ENCODE peak calls at places on chromosomes 6 and 20, in eight cellular contexts. E, C, Z, D, U, X, B and N are unnamed samples.

GRCh38 chr6:149169761-149170359 is 147.7 kb upstream of the TAB2 start:
- DNase-seq in E (no peak), C (peak; percentile 43), Z (peak; percentile 79), D (no peak), U (no peak), X (no peak), B (no peak), N (no peak)

GRCh38 chr20:14826926-14827325 is 489.5 kb upstream of the FLRT3 start:
- DNase-seq in E (no peak), C (no peak), Z (no peak), D (no peak), U (no peak), X (no peak), B (no peak), N (no peak)

GRCh38 chr6:92684386-92684785 is 735.0 kb downstream of the EPHA7 start:
- DNase-seq in E (no peak), C (peak; percentile 8), Z (peak; percentile 66), D (no peak), U (no peak), X (peak; percentile 36), B (no peak), N (no peak)

GRCh38 chr6:154468760-154469159 is 41.7 kb downstream of the CNKSR3 start:
- DNase-seq in E (no peak), C (no peak), Z (no peak), D (no peak), U (no peak), X (no peak), B (no peak), N (no peak)

GRCh38 chr6:28206527-28207243 is 18.4 kb upstream of the ZSCAN9 start:
- DNase-seq in E (no peak), C (peak; percentile 9), Z (no peak), D (peak; percentile 61), U (peak; percentile 15), X (peak; percentile 5), B (no peak), N (no peak)

GRCh38 chr6:1022719-1023118 is 289.2 kb upstream of the FOXQ1 start:
- DNase-seq in E (no peak), C (no peak), Z (no peak), D (no peak), U (no peak), X (no peak), B (no peak), N (no peak)

GRCh38 chr6:33980176-33980805 is 165.6 kb downstream of the GRM4 start:
- DNase-seq in E (no peak), C (no peak), Z (no peak), D (peak; percentile 32), U (no peak), X (no peak), B (no peak), N (no peak)

GRCh38 chr6:9370480-9370879 is 935.1 kb upstream of the SLC35B3 start:
- DNase-seq in E (no peak), C (no peak), Z (no peak), D (no peak), U (no peak), X (no peak), B (no peak), N (no peak)

GRCh38 chr20:45355209-45355608 is 7.0 kb upstream of the SDC4 start:
- DNase-seq in E (no peak), C (peak; percentile 80), Z (peak; percentile 51), D (no peak), U (no peak), X (peak; percentile 88), B (no peak), N (no peak)

GRCh38 chr6:125193208-125193607 is 39.6 kb downstream of the TPD52L1 start:
- DNase-seq in E (no peak), C (no peak), Z (peak; percentile 69), D (no peak), U (no peak), X (no peak), B (no peak), N (no peak)

GRCh38 chr6:3221579-3221978 is 5.9 kb downstream of the TUBB2B start:
- DNase-seq in E (no peak), C (no peak), Z (no peak), D (peak; percentile 27), U (no peak), X (no peak), B (no peak), N (no peak)

GRCh38 chr20:56624786-56625681 is 4.1 kb upstream of the TFAP2C start:
- DNase-seq in E (no peak), C (no peak), Z (no peak), D (peak; percentile 80), U (no peak), X (no peak), B (no peak), N (no peak)

GRCh38 chr6:13710552-13711383 is 867 bp downstream of the RANBP9 start:
- DNase-seq in E (no peak), C (peak; percentile 26), Z (peak; percentile 50), D (peak; percentile 84), U (peak; percentile 49), X (no peak), B (peak; percentile 69), N (no peak)

GRCh38 chr6:134420638-134421181 is 102.8 kb upstream of the SGK1 start:
- DNase-seq in E (no peak), C (peak; percentile 93), Z (peak; percentile 79), D (no peak), U (no peak), X (peak; percentile 90), B (no peak), N (no peak)

DNA sequence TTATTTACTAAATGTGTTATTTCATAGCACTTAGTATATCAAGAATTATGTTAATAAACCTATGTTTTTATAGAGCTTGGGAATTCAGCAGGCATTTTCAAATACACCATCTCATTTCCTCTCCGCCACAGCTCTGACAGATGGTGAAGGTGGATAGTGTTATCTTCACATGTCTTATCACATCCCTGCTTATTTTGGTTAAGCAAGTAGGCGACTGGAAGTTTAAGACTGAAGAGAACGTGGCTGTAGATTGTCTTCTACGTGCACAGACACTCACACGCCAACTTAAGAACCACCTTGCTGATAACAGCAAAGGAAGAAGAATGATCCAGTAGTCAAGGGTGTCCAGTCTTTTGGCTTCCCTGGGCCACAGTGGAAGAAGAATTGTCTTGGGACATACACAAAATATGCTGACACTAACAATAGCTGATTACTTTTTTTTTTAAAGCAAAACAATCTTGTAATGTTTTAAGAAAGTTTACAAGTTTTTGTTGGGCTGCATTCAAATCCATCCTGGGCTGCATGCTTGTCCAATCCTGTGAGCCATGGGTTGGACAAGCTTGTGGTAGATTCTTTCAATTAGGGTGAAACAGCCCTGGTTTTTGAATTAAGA is 43.3 kb upstream of the SCGN start:
- DNase-seq in E (no peak), C (no peak), Z (no peak), D (no peak), U (no peak), X (no peak), B (no peak), N (no peak)
- H3K9ac ChIP-seq in E (no peak overlapping the region), C (no peak overlapping the region), Z (no peak overlapping the region), D (no peak overlapping the region), U (no peak overlapping the region), X (no peak overlapping the region), B (no peak overlapping the region), N (no peak overlapping the region)

DNA sequence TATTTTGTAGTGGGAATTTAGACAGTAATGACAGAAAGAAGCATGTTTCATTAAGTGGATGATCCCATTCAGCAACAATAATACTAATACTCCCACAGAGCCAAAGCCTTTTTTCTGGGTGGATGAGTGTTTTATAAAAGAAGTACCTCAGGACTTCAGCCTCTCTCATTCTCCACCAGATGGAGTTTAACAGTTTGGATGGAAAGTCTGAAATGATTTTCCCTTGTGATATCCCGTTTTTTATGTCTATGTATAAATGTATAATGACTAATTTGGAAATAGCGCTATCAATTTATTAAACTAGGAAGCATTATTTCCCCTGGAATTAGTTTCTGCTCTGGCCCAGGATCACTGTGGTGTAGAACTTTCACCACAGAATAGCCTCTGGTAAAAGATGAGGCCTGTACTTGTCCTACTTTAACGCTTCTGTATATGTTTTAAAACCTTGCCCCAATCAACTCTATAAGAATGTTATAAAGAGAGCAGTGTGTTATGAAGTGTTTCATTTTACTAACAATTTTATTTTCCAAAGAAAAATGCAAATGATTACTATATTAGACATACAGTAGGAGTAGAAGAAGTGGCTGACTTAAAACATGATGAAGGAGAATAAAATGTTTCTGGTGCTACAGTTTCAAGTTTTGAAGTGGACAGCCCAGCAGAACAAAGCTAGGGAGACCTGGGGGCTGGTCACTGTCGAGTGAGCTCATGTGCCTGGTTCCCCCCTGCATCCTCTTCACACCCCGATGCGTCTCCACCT is 135.6 kb downstream of the HIVEP1 start:
- DNase-seq in E (no peak), C (peak; percentile 40), Z (peak; percentile 30), D (no peak), U (no peak), X (peak; percentile 37), B (no peak), N (no peak)
- H3K9ac ChIP-seq in E (no peak overlapping the region), C (no peak overlapping the region), Z (peak overlapping the region; percentile 26), D (no peak overlapping the region), U (no peak overlapping the region), X (peak overlapping the region; percentile 28), B (no peak overlapping the region), N (no peak overlapping the region)

DNA sequence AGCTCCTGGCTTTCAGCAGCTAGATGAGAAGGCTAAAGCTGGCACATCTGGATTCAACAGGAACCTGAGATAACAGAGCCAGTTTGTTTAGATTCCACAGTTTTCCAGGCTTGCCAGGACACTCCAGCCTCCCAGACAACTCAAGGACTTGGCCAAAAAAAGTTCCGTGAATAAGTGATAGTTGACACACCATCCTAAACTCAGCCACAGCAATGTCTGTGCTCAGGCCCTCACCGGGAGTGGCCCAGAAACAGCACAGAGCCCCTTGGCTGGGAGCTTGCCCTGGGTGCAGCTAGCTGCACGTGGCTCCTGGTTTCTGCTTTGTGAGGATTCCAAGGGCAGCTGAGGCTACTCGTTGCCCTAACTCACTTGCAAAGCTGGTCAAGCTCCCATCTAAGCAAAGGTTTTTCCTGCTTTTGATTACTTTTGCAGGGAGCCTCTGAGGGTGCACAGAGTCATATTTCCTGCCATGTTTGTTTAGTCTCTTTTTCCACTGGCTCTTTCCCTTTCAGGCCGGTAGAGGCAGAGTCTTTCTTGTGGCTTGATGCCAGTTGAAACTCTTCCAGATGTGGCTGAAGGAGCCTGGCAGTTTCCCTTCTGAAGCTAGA is 118.3 kb upstream of the ECI2 start:
- DNase-seq in E (no peak), C (peak; percentile 65), Z (peak; percentile 80), D (no peak), U (no peak), X (peak; percentile 83), B (no peak), N (no peak)
- H3K9ac ChIP-seq in E (no peak overlapping the region), C (no peak overlapping the region), Z (no peak overlapping the region), D (no peak overlapping the region), U (no peak overlapping the region), X (no peak overlapping the region), B (no peak overlapping the region), N (no peak overlapping the region)

GRCh38 chr6:146857180-146857959 is 258.6 kb downstream of the ADGB start:
- DNase-seq in E (peak; percentile 43), C (peak; percentile 89), Z (peak; percentile 65), D (peak; percentile 93), U (peak; percentile 68), X (peak; percentile 93), B (peak; percentile 87), N (no peak)
- H3K9ac ChIP-seq in E (peak overlapping the region; percentile 57), C (peak overlapping the region; percentile 60), Z (no peak overlapping the region), D (no peak overlapping the region), U (no peak overlapping the region), X (peak overlapping the region; percentile 65), B (peak overlapping the region; percentile 85), N (no peak overlapping the region)